ENCODE peak calls at places on chromosomes 12 and 14, in four cellular contexts. One of them, this sample, is unnamed.

GRCh38 chr12:128652136-128652751 is 171.5 kb downstream of the SLC15A4 start:
- DNase-seq in IMR-90: no peak
- DNase-seq in thoracic aorta: no peak
- DNase-seq in kidney tubule cell: no peak
- DNase-seq in this sample: no peak

GRCh38 chr12:53999596-54000104 is 311 bp upstream of the HOXC9 start:
- DNase-seq in IMR-90: peak
- DNase-seq in thoracic aorta: no peak
- DNase-seq in kidney tubule cell: peak
- DNase-seq in this sample: no peak

GRCh38 chr14:53542692-53543091 is 389.6 kb upstream of the DDHD1 start:
- DNase-seq in IMR-90: peak
- DNase-seq in thoracic aorta: no peak
- DNase-seq in kidney tubule cell: peak
- DNase-seq in this sample: no peak

GRCh38 chr12:91377456-91377855 is 194.8 kb upstream of the DCN start:
- DNase-seq in IMR-90: no peak
- DNase-seq in thoracic aorta: no peak
- DNase-seq in kidney tubule cell: no peak
- DNase-seq in this sample: no peak

GRCh38 chr14:71206766-71207371 is 299.6 kb downstream of the PCNX1 start:
- DNase-seq in IMR-90: peak
- DNase-seq in thoracic aorta: peak
- DNase-seq in kidney tubule cell: peak
- DNase-seq in this sample: no peak

GRCh38 chr12:112252184-112252583 is 126.8 kb downstream of the TRAFD1 start:
- DNase-seq in IMR-90: peak
- DNase-seq in thoracic aorta: no peak
- DNase-seq in kidney tubule cell: no peak
- DNase-seq in this sample: no peak

GRCh38 chr12:127108360-127109215 is 1158.4 kb upstream of the TMEM132C start:
- DNase-seq in IMR-90: peak
- DNase-seq in thoracic aorta: no peak
- DNase-seq in kidney tubule cell: peak
- DNase-seq in this sample: peak

GRCh38 chr14:92199763-92200162 is 78.0 kb downstream of the CPSF2 start:
- DNase-seq in IMR-90: no peak
- DNase-seq in thoracic aorta: no peak
- DNase-seq in kidney tubule cell: no peak
- DNase-seq in this sample: no peak

GRCh38 chr14:59028476-59029202 is 159.8 kb upstream of the DAAM1 start:
- DNase-seq in IMR-90: peak
- DNase-seq in thoracic aorta: no peak
- DNase-seq in kidney tubule cell: peak
- DNase-seq in this sample: peak

GRCh38 chr14:24710403-24711063 is 76.5 kb upstream of the GZMB start:
- DNase-seq in IMR-90: peak
- DNase-seq in thoracic aorta: no peak
- DNase-seq in kidney tubule cell: peak
- DNase-seq in this sample: no peak

GRCh38 chr14:97848351-97848980 is 1051.3 kb downstream of the VRK1 start:
- DNase-seq in IMR-90: no peak
- DNase-seq in thoracic aorta: no peak
- DNase-seq in kidney tubule cell: no peak
- DNase-seq in this sample: no peak

GRCh38 chr12:57898308-57898970 is 42.9 kb upstream of the ATP23 start:
- DNase-seq in IMR-90: peak
- DNase-seq in thoracic aorta: no peak
- DNase-seq in kidney tubule cell: peak
- DNase-seq in this sample: no peak

GRCh38 chr12:3752096-3752709 is 706 bp downstream of the CRACR2A start:
- DNase-seq in IMR-90: no peak
- DNase-seq in thoracic aorta: no peak
- DNase-seq in kidney tubule cell: peak
- DNase-seq in this sample: no peak

GRCh38 chr14:22982477-22983245 is at the start of gene AJUBA:
- DNase-seq in IMR-90: peak
- DNase-seq in thoracic aorta: peak
- DNase-seq in kidney tubule cell: peak
- DNase-seq in this sample: peak

GRCh38 chr12:105331805-105332251 is 1.3 kb downstream of the C12orf75 start:
- DNase-seq in IMR-90: no peak
- DNase-seq in thoracic aorta: no peak
- DNase-seq in kidney tubule cell: peak
- DNase-seq in this sample: no peak

GRCh38 chr14:42095155-42095554 is 488.5 kb downstream of the LRFN5 start:
- DNase-seq in IMR-90: no peak
- DNase-seq in thoracic aorta: no peak
- DNase-seq in kidney tubule cell: peak
- DNase-seq in this sample: no peak

GRCh38 chr12:12779529-12779928 is 5.9 kb upstream of the APOLD1 start:
- DNase-seq in IMR-90: peak
- DNase-seq in thoracic aorta: no peak
- DNase-seq in kidney tubule cell: peak
- DNase-seq in this sample: no peak

GRCh38 chr12:78645956-78646355 is 218.6 kb upstream of the SYT1 start:
- DNase-seq in IMR-90: peak
- DNase-seq in thoracic aorta: no peak
- DNase-seq in kidney tubule cell: peak
- DNase-seq in this sample: no peak

GRCh38 chr12:14952295-14952995 is 9.0 kb downstream of the ARHGDIB start:
- DNase-seq in IMR-90: peak
- DNase-seq in thoracic aorta: no peak
- DNase-seq in kidney tubule cell: peak
- DNase-seq in this sample: peak

GRCh38 chr12:54040648-54041047 is 7.8 kb downstream of the HOXC5 start:
- DNase-seq in IMR-90: no peak
- DNase-seq in thoracic aorta: no peak
- DNase-seq in kidney tubule cell: no peak
- DNase-seq in this sample: no peak

GRCh38 chr12:132137483-132138125 is 6.5 kb downstream of the DDX51 start:
- DNase-seq in IMR-90: no peak
- DNase-seq in thoracic aorta: no peak
- DNase-seq in kidney tubule cell: no peak
- DNase-seq in this sample: no peak

This sample was measured in brain pericyte.